ENCODE peak calls at places on chromosomes 3 and 15, in eight cellular contexts. M is adrenal gland, W is neural progenitor cell, A is foreskin fibroblast, F is SK-N-SH, N is cardiac fibroblast, E is HCT116, Z is AG04450. J is an unnamed sample.

GRCh38 chr3:23834082-23834870 is 28.5 kb downstream of the UBE2E1 start:
- DNase-seq in M (no peak), W (no peak), A (no peak), F (no peak), N (peak; percentile 36), E (no peak), Z (no peak), J (peak; percentile 18)

GRCh38 chr15:95845862-95846515 is 484.5 kb upstream of the NR2F2 start:
- DNase-seq in M (peak; percentile 46), W (peak; percentile 90), A (peak; percentile 43), F (no peak), N (peak; percentile 46), E (no peak), Z (peak; percentile 42), J (no peak)

GRCh38 chr15:90970274-90970673 is 15.6 kb downstream of the RCCD1 start:
- DNase-seq in M (no peak), W (no peak), A (no peak), F (no peak), N (no peak), E (no peak), Z (no peak), J (no peak)

GRCh38 chr15:63041982-63042878 is at the start of gene TPM1:
- DNase-seq in M (peak; percentile 60), W (peak; percentile 95), A (peak; percentile 74), F (peak; percentile 83), N (peak; percentile 94), E (no peak), Z (peak; percentile 77), J (no peak)

GRCh38 chr3:25573386-25574171 is 91.1 kb downstream of the TOP2B start:
- DNase-seq in M (no peak), W (no peak), A (peak; percentile 51), F (peak; percentile 79), N (peak; percentile 69), E (no peak), Z (no peak), J (no peak)

GRCh38 chr3:151468284-151468917 is 7.5 kb upstream of the IGSF10 start:
- DNase-seq in M (peak; percentile 68), W (peak; percentile 80), A (peak; percentile 80), F (peak; percentile 58), N (peak; percentile 82), E (peak; percentile 73), Z (peak; percentile 42), J (peak; percentile 69)

GRCh38 chr15:39582977-39583585 is 2.2 kb downstream of the THBS1 start:
- DNase-seq in M (no peak), W (no peak), A (peak; percentile 9), F (no peak), N (no peak), E (no peak), Z (no peak), J (no peak)

GRCh38 chr15:98062869-98063268 is 102.4 kb downstream of the ARRDC4 start:
- DNase-seq in M (no peak), W (no peak), A (no peak), F (no peak), N (no peak), E (no peak), Z (no peak), J (no peak)

GRCh38 chr3:111809196-111809595 is 49.9 kb upstream of the PHLDB2 start:
- DNase-seq in M (no peak), W (no peak), A (peak; percentile 77), F (no peak), N (peak; percentile 67), E (no peak), Z (no peak), J (no peak)

GRCh38 chr15:78431955-78432354 is 6.1 kb upstream of the IREB2 start:
- DNase-seq in M (no peak), W (no peak), A (no peak), F (no peak), N (no peak), E (no peak), Z (no peak), J (no peak)

GRCh38 chr3:4985330-4986174 is 6.3 kb downstream of the BHLHE40 start:
- DNase-seq in M (peak; percentile 67), W (peak; percentile 11), A (no peak), F (no peak), N (peak; percentile 81), E (peak; percentile 77), Z (no peak), J (no peak)

GRCh38 chr3:66428733-66429132 is 72.1 kb downstream of the LRIG1 start:
- DNase-seq in M (peak; percentile 82), W (no peak), A (peak; percentile 99), F (peak; percentile 62), N (peak; percentile 100), E (no peak), Z (peak; percentile 98), J (peak; percentile 41)

GRCh38 chr15:72341361-72341760 is 21.4 kb upstream of the CELF6 start:
- DNase-seq in M (no peak), W (peak; percentile 75), A (no peak), F (peak; percentile 39), N (peak; percentile 14), E (peak; percentile 7), Z (no peak), J (no peak)
- TF ChIP-seq CTCF in M (no peak), W (peak; percentile 58), A (peak; percentile 8), F (peak; percentile 36), N (no peak), E (peak; percentile 44), Z (peak; percentile 28), J (no peak)

GRCh38 chr3:197353867-197354180 is 55.4 kb upstream of the DLG1 start:
- DNase-seq in M (no peak), W (peak; percentile 53), A (peak; percentile 44), F (no peak), N (peak; percentile 50), E (no peak), Z (no peak), J (no peak)

GRCh38 chr3:197355713-197356112 is 57.3 kb upstream of the DLG1 start:
- DNase-seq in M (no peak), W (no peak), A (no peak), F (no peak), N (no peak), E (no peak), Z (no peak), J (no peak)

GRCh38 chr3:197353001-197353866 is 54.8 kb upstream of the DLG1 start:
- DNase-seq in M (no peak), W (no peak), A (no peak), F (peak; percentile 41), N (no peak), E (no peak), Z (no peak), J (no peak)

GRCh38 chr3:197356275-197356674 is 57.9 kb upstream of the DLG1 start:
- DNase-seq in M (no peak), W (no peak), A (no peak), F (no peak), N (no peak), E (no peak), Z (no peak), J (peak; percentile 32)

DNA sequence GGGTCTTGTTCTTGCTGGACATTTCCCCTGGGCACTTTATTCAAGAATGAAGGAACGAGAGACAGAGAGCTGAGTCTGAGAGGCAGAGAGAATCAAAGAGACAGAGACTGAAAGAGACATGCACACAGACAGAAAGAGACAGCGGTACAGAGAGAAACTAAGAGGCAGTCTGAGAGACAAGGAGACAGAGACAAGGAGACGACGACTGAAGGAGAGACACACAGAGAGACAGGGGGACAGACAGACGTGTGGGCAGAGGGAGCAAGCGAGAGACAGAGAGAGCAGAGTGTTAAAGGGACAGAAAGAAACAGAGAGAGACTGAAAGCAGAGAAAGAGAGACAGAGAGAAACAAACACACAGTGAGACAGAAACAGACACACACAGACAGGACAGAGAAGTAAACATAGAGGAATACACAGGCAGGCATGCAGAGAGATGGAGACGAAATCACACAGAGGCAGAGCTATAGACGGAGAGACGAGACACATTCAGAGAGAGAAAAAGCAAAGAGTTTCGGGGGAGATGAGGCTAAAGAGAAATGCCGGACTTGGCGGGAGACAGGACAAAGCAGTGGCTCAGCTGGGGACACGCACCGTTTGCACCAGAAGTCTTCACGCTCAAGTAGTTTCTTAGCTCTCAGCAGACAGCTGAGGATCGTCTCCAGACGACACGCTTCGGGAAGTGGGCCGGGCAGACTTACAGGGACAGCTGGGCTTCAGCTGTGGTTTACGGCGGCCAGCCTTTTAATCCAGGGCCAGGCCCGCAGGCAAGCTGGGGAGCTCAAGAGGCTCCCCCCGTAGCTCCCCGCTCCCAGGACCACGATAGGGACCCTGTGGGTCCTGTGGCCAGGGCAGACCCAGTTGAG is 56.0 kb upstream of the DLG1 start:
- DNase-seq in M (peak; percentile 30), W (peak; percentile 81), A (peak; percentile 85), F (peak; percentile 49), N (peak; percentile 58), E (no peak), Z (peak; percentile 49), J (peak; percentile 81)
- H3K4me3 ChIP-seq in M (no peak overlapping the region), W (no peak overlapping the region), A (peak overlapping the region; percentile 38), F (no peak overlapping the region), N (no peak overlapping the region), E (no peak overlapping the region), Z (peak overlapping the region; percentile 38), J (no peak overlapping the region)

GRCh38 chr3:110094002-110094401 is 756.7 kb upstream of the DPPA4 start:
- DNase-seq in M (no peak), W (no peak), A (no peak), F (no peak), N (no peak), E (no peak), Z (no peak), J (no peak)
- TF ChIP-seq CTCF in M (no peak), W (no peak), A (no peak), F (no peak), N (no peak), E (no peak), Z (no peak), J (no peak)

GRCh38 chr15:73923156-73923487 is 3.1 kb upstream of the LOXL1 start:
- DNase-seq in M (no peak), W (no peak), A (no peak), F (no peak), N (no peak), E (no peak), Z (no peak), J (no peak)
- H3K4me3 ChIP-seq in M (no peak overlapping the region), W (no peak overlapping the region), A (peak overlapping the region; percentile 7), F (no peak overlapping the region), N (no peak overlapping the region), E (no peak overlapping the region), Z (peak overlapping the region; percentile 29), J (no peak overlapping the region)

J was measured in GM12865.